ENCODE peak calls at places on chromosomes 12 and 14, in ten cellular contexts. One of them, this sample, is unnamed. For H3K9me3 and H3K4me1, the result is how much of the 10 kb centered on the place peaks cover.

GRCh38 chr12:64433915-64434314 is 18.0 kb upstream of the TBK1 start:
- DNase-seq in pancreas: no peak
- DNase-seq in ovary: no peak
- DNase-seq in CD4-positive, alpha-beta memory T cell: no peak
- DNase-seq in A549: no peak
- DNase-seq in kidney: no peak
- DNase-seq in GM23248: no peak
- DNase-seq in PC-3: no peak
- DNase-seq in psoas muscle: no peak
- DNase-seq in Karpas-422: no peak
- DNase-seq in this sample: no peak

GRCh38 chr14:56172571-56172971 is 54.4 kb downstream of the PELI2 start:
- DNase-seq in CD4-positive, alpha-beta memory T cell: no peak
- DNase-seq in PC-3: peak
- DNase-seq in psoas muscle: no peak
- DNase-seq in pancreas: no peak
- DNase-seq in kidney: no peak
- DNase-seq in GM23248: peak
- DNase-seq in Karpas-422: no peak
- DNase-seq in A549: no peak
- DNase-seq in ovary: no peak
- DNase-seq in this sample: no peak

GRCh38 chr14:38210587-38211257 is 3.0 kb downstream of the SSTR1 start:
- DNase-seq in ovary: no peak
- DNase-seq in GM23248: peak
- DNase-seq in pancreas: no peak
- DNase-seq in CD4-positive, alpha-beta memory T cell: no peak
- DNase-seq in Karpas-422: no peak
- DNase-seq in A549: no peak
- DNase-seq in kidney: peak
- DNase-seq in psoas muscle: peak
- DNase-seq in PC-3: no peak
- DNase-seq in this sample: no peak

GRCh38 chr14:59374048-59374447 is 91.1 kb downstream of the GPR135 start:
- DNase-seq in kidney: no peak
- DNase-seq in pancreas: no peak
- DNase-seq in ovary: no peak
- DNase-seq in CD4-positive, alpha-beta memory T cell: no peak
- DNase-seq in Karpas-422: no peak
- DNase-seq in PC-3: no peak
- DNase-seq in A549: no peak
- DNase-seq in GM23248: no peak
- DNase-seq in psoas muscle: no peak
- DNase-seq in this sample: no peak

GRCh38 chr12:71942259-71942658 is 3.6 kb downstream of the TPH2 start:
- DNase-seq in ovary: no peak
- DNase-seq in CD4-positive, alpha-beta memory T cell: no peak
- DNase-seq in A549: no peak
- DNase-seq in pancreas: no peak
- DNase-seq in PC-3: no peak
- DNase-seq in GM23248: no peak
- DNase-seq in Karpas-422: no peak
- DNase-seq in psoas muscle: no peak
- DNase-seq in kidney: no peak
- DNase-seq in this sample: no peak

GRCh38 chr14:93954516-93954830 is 21.9 kb downstream of the ASB2 start:
- DNase-seq in psoas muscle: no peak
- DNase-seq in ovary: no peak
- DNase-seq in PC-3: no peak
- DNase-seq in CD4-positive, alpha-beta memory T cell: no peak
- DNase-seq in pancreas: no peak
- DNase-seq in kidney: no peak
- DNase-seq in GM23248: no peak
- DNase-seq in A549: no peak
- DNase-seq in Karpas-422: no peak
- DNase-seq in this sample: no peak

GRCh38 chr12:76018111-76018510 is 13.5 kb downstream of the PHLDA1 start:
- DNase-seq in CD4-positive, alpha-beta memory T cell: no peak
- DNase-seq in kidney: no peak
- DNase-seq in psoas muscle: no peak
- DNase-seq in pancreas: no peak
- DNase-seq in GM23248: peak
- DNase-seq in ovary: no peak
- DNase-seq in PC-3: peak
- DNase-seq in A549: no peak
- DNase-seq in Karpas-422: no peak
- DNase-seq in this sample: no peak

GRCh38 chr12:10189653-10190052 is 10.8 kb downstream of the TMEM52B start:
- DNase-seq in GM23248: peak
- DNase-seq in Karpas-422: no peak
- DNase-seq in A549: no peak
- DNase-seq in PC-3: peak
- DNase-seq in pancreas: no peak
- DNase-seq in CD4-positive, alpha-beta memory T cell: no peak
- DNase-seq in psoas muscle: peak
- DNase-seq in kidney: no peak
- DNase-seq in ovary: no peak
- DNase-seq in this sample: no peak

GRCh38 chr12:65882504-65882903 is 58.2 kb downstream of the HMGA2 start:
- DNase-seq in kidney: no peak
- DNase-seq in pancreas: no peak
- DNase-seq in ovary: peak
- DNase-seq in psoas muscle: no peak
- DNase-seq in PC-3: peak
- DNase-seq in GM23248: peak
- DNase-seq in Karpas-422: no peak
- DNase-seq in CD4-positive, alpha-beta memory T cell: no peak
- DNase-seq in A549: no peak
- DNase-seq in this sample: no peak

GRCh38 chr12:10673660-10674384 is at the start of gene STYK1:
- DNase-seq in ovary: peak
- DNase-seq in GM23248: peak
- DNase-seq in psoas muscle: peak
- DNase-seq in kidney: peak
- DNase-seq in A549: peak
- DNase-seq in PC-3: peak
- DNase-seq in Karpas-422: peak
- DNase-seq in CD4-positive, alpha-beta memory T cell: peak
- DNase-seq in pancreas: peak
- DNase-seq in this sample: peak

GRCh38 chr12:53052419-53053222 is 2.8 kb downstream of the TNS2 start:
- DNase-seq in Karpas-422: no peak
- DNase-seq in GM23248: peak
- DNase-seq in A549: no peak
- DNase-seq in CD4-positive, alpha-beta memory T cell: no peak
- DNase-seq in pancreas: peak
- DNase-seq in PC-3: peak
- DNase-seq in kidney: peak
- DNase-seq in ovary: peak
- DNase-seq in psoas muscle: peak
- DNase-seq in this sample: no peak

GRCh38 chr12:79415754-79416435 is 274.9 kb downstream of the PAWR start:
- DNase-seq in kidney: no peak
- DNase-seq in GM23248: peak
- DNase-seq in A549: no peak
- DNase-seq in pancreas: no peak
- DNase-seq in psoas muscle: no peak
- DNase-seq in PC-3: peak
- DNase-seq in ovary: no peak
- DNase-seq in Karpas-422: no peak
- DNase-seq in CD4-positive, alpha-beta memory T cell: no peak
- DNase-seq in this sample: no peak

GRCh38 chr12:106309671-106310313 is 7.3 kb downstream of the TCP11L2 start:
- DNase-seq in ovary: no peak
- DNase-seq in psoas muscle: peak
- DNase-seq in A549: no peak
- DNase-seq in Karpas-422: no peak
- DNase-seq in kidney: no peak
- DNase-seq in CD4-positive, alpha-beta memory T cell: no peak
- DNase-seq in GM23248: peak
- DNase-seq in pancreas: no peak
- DNase-seq in PC-3: peak
- DNase-seq in this sample: no peak

GRCh38 chr14:29993148-29993547 is 65.5 kb upstream of the PRKD1 start:
- DNase-seq in Karpas-422: no peak
- DNase-seq in GM23248: no peak
- DNase-seq in pancreas: no peak
- DNase-seq in PC-3: no peak
- DNase-seq in CD4-positive, alpha-beta memory T cell: no peak
- DNase-seq in kidney: no peak
- DNase-seq in A549: no peak
- DNase-seq in ovary: no peak
- DNase-seq in psoas muscle: no peak
- DNase-seq in this sample: no peak

GRCh38 chr12:138898-139534 is 72.4 kb downstream of the IQSEC3 start:
- DNase-seq in ovary: no peak
- DNase-seq in Karpas-422: no peak
- DNase-seq in CD4-positive, alpha-beta memory T cell: no peak
- DNase-seq in psoas muscle: peak
- DNase-seq in GM23248: peak
- DNase-seq in PC-3: no peak
- DNase-seq in kidney: no peak
- DNase-seq in A549: no peak
- DNase-seq in pancreas: no peak
- DNase-seq in this sample: no peak

GRCh38 chr14:100545359-100545758 is 41.9 kb downstream of the BEGAIN start:
- DNase-seq in CD4-positive, alpha-beta memory T cell: no peak
- DNase-seq in kidney: no peak
- DNase-seq in A549: no peak
- DNase-seq in pancreas: no peak
- DNase-seq in GM23248: no peak
- DNase-seq in psoas muscle: no peak
- DNase-seq in ovary: no peak
- DNase-seq in Karpas-422: no peak
- DNase-seq in PC-3: no peak
- DNase-seq in this sample: no peak

GRCh38 chr14:64704145-64704742 is at the start of gene PLEKHG3:
- DNase-seq in GM23248: peak
- DNase-seq in pancreas: peak
- DNase-seq in Karpas-422: no peak
- DNase-seq in kidney: peak
- DNase-seq in psoas muscle: peak
- DNase-seq in ovary: peak
- DNase-seq in A549: peak
- DNase-seq in PC-3: peak
- DNase-seq in CD4-positive, alpha-beta memory T cell: peak
- DNase-seq in this sample: no peak

GRCh38 chr14:105912641-105913180 is 386.3 kb downstream of the TMEM121 start:
- DNase-seq in CD4-positive, alpha-beta memory T cell: no peak
- DNase-seq in Karpas-422: no peak
- DNase-seq in ovary: no peak
- DNase-seq in kidney: peak
- DNase-seq in GM23248: no peak
- DNase-seq in pancreas: no peak
- DNase-seq in A549: no peak
- DNase-seq in PC-3: no peak
- DNase-seq in psoas muscle: peak
- DNase-seq in this sample: no peak
- H3K9me3 ChIP-seq in CD4-positive, alpha-beta memory T cell: under half
- H3K9me3 ChIP-seq in Karpas-422: under half
- H3K9me3 ChIP-seq in ovary: under half
- H3K9me3 ChIP-seq in kidney: under half
- H3K9me3 ChIP-seq in GM23248: under half
- H3K9me3 ChIP-seq in pancreas: under half
- H3K9me3 ChIP-seq in A549: under half
- H3K9me3 ChIP-seq in PC-3: under half
- H3K9me3 ChIP-seq in psoas muscle: under half
- H3K9me3 ChIP-seq in this sample: under half

GRCh38 chr14:68506645-68507405 is 286.0 kb downstream of the ZFP36L1 start:
- DNase-seq in CD4-positive, alpha-beta memory T cell: peak
- DNase-seq in GM23248: no peak
- DNase-seq in kidney: no peak
- DNase-seq in ovary: no peak
- DNase-seq in A549: no peak
- DNase-seq in psoas muscle: no peak
- DNase-seq in pancreas: no peak
- DNase-seq in PC-3: peak
- DNase-seq in Karpas-422: no peak
- DNase-seq in this sample: no peak
- H3K4me1 ChIP-seq in CD4-positive, alpha-beta memory T cell: under half
- H3K4me1 ChIP-seq in GM23248: under half
- H3K4me1 ChIP-seq in kidney: under half
- H3K4me1 ChIP-seq in ovary: under half
- H3K4me1 ChIP-seq in A549: under half
- H3K4me1 ChIP-seq in psoas muscle: under half
- H3K4me1 ChIP-seq in pancreas: under half
- H3K4me1 ChIP-seq in PC-3: under half
- H3K4me1 ChIP-seq in Karpas-422: under half
- H3K4me1 ChIP-seq in this sample: under half

DNA sequence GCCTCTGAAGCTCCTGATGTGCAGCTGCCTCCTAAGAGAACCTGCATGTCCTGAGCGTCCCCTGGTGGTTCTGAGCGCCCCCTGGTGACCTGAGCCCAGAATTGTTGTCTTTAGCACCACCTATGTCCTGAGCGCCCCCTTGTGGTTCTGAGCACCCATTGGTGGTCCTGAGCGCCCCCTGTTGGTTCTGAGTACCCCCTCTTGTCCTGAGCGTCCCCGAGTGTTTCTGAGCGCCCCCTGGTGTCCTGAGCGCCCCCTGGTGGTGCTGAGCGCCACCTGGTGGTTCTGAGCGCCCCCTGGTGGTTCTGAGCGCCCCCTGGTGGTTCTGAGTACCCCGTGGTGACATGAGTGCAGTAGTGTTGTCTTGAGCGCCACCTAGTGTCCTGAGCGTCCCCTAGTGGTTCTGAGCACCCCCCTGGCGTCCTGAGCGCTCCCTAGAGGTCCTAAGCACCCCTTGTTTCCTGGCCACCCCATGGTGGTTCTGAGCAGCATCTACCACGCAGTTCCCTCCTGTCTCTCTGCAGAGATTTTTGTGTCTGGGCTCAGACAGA is 782.5 kb downstream of the TMEM121 start:
- DNase-seq in PC-3: no peak
- DNase-seq in CD4-positive, alpha-beta memory T cell: peak
- DNase-seq in GM23248: peak
- DNase-seq in ovary: no peak
- DNase-seq in kidney: peak
- DNase-seq in pancreas: peak
- DNase-seq in psoas muscle: no peak
- DNase-seq in Karpas-422: peak
- DNase-seq in A549: no peak
- DNase-seq in this sample: no peak
- H3K9me3 ChIP-seq in PC-3: under half
- H3K9me3 ChIP-seq in CD4-positive, alpha-beta memory T cell: under half
- H3K9me3 ChIP-seq in GM23248: under half
- H3K9me3 ChIP-seq in ovary: under half
- H3K9me3 ChIP-seq in kidney: under half
- H3K9me3 ChIP-seq in pancreas: under half
- H3K9me3 ChIP-seq in psoas muscle: under half
- H3K9me3 ChIP-seq in Karpas-422: under half
- H3K9me3 ChIP-seq in A549: under half
- H3K9me3 ChIP-seq in this sample: under half

DNA sequence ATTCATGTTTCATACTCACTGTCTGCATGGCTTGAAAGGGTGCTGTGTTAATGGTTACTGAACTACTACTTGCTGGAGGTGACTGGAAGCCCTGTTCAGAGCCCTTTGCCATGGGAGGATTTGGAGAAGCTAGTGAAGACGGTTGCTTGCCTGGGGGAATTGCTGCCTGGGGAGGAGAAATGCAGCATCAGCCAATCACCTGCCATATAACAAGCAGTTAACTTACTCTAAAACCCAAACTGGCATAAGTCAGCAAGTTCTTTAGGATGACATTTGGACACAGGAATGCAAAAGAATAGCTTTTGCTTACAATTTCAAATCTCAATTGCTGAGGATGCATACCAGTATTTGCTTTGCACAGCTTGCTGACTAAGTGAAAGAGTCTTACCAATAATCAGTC is 23.4 kb upstream of the IPO8 start:
- DNase-seq in PC-3: peak
- DNase-seq in CD4-positive, alpha-beta memory T cell: no peak
- DNase-seq in ovary: no peak
- DNase-seq in Karpas-422: no peak
- DNase-seq in pancreas: no peak
- DNase-seq in A549: no peak
- DNase-seq in psoas muscle: no peak
- DNase-seq in GM23248: peak
- DNase-seq in kidney: no peak
- DNase-seq in this sample: no peak
- H3K4me1 ChIP-seq in PC-3: under half
- H3K4me1 ChIP-seq in CD4-positive, alpha-beta memory T cell: under half
- H3K4me1 ChIP-seq in ovary: under half
- H3K4me1 ChIP-seq in Karpas-422: under half
- H3K4me1 ChIP-seq in pancreas: under half
- H3K4me1 ChIP-seq in A549: under half
- H3K4me1 ChIP-seq in psoas muscle: under half
- H3K4me1 ChIP-seq in GM23248: under half
- H3K4me1 ChIP-seq in kidney: under half
- H3K4me1 ChIP-seq in this sample: under half